ENCODE peak calls at places on chromosomes 1 and 21, in six cellular contexts. U is GM23338, Z is neural progenitor cell, J is HCT116, W is GM23248, X is hepatocyte. R is an unnamed sample. For H3K27me3, the result is how much of the 10 kb centered on the place peaks cover.

GRCh38 chr1:98991127-98992003 is 13.3 kb downstream of the PLPPR5 start:
- DNase-seq in X (peak), U (peak), Z (peak), W (peak), J (peak), R (peak)

GRCh38 chr1:57831624-57832023 is 407.8 kb upstream of the DAB1 start:
- DNase-seq in U (no peak), J (no peak), Z (no peak), X (no peak), W (peak), R (peak)

GRCh38 chr1:162319510-162320160 is 57.0 kb downstream of the SPATA46 start:
- DNase-seq in X (no peak), W (peak), U (no peak), Z (no peak), J (no peak), R (peak)

GRCh38 chr21:44930543-44930981 is 9.3 kb upstream of the SLX9 start:
- DNase-seq in W (peak), U (no peak), X (no peak), J (no peak), Z (no peak), R (peak)

GRCh38 chr1:43507296-43508295 is 23.1 kb upstream of the PTPRF start:
- DNase-seq in W (no peak), J (no peak), X (no peak), U (no peak), Z (no peak), R (no peak)

GRCh38 chr1:179169616-179170467 is 59.6 kb downstream of the ABL2 start:
- DNase-seq in W (peak), X (no peak), Z (no peak), U (no peak), J (no peak), R (peak)

GRCh38 chr1:246301553-246302250 is 205.4 kb downstream of the SMYD3 start:
- DNase-seq in W (peak), Z (no peak), J (no peak), X (no peak), U (no peak), R (no peak)

GRCh38 chr1:15937706-15938168 is 38.2 kb downstream of the ZBTB17 start:
- DNase-seq in X (no peak), W (peak), Z (no peak), U (peak), J (no peak), R (peak)

GRCh38 chr1:226627050-226627755 is 78.6 kb downstream of the STUM start:
- DNase-seq in Z (no peak), J (no peak), U (no peak), W (no peak), X (no peak), R (no peak)

GRCh38 chr1:110465814-110466380 is 14.9 kb downstream of the PROK1 start:
- DNase-seq in X (no peak), W (no peak), U (no peak), Z (no peak), J (no peak), R (no peak)

GRCh38 chr21:43816611-43817071 is 27.3 kb downstream of the RRP1 start:
- DNase-seq in Z (no peak), X (no peak), U (peak), W (no peak), J (no peak), R (no peak)

GRCh38 chr1:109104364-109105151 is 9.4 kb upstream of the ELAPOR1 start:
- DNase-seq in Z (no peak), X (no peak), J (no peak), W (peak), U (no peak), R (no peak)

GRCh38 chr1:151993734-151994496 is at the start of gene S100A10:
- DNase-seq in J (no peak), W (peak), Z (peak), X (peak), U (peak), R (peak)

GRCh38 chr1:101566883-101567538 is 330.2 kb downstream of the S1PR1 start:
- DNase-seq in U (no peak), J (no peak), X (no peak), W (no peak), Z (no peak), R (peak)

GRCh38 chr1:101567582-101568189 is 330.9 kb downstream of the S1PR1 start:
- DNase-seq in U (peak), Z (peak), J (peak), X (peak), W (peak), R (peak)
- TF ChIP-seq EZH2phosphoT487 in U (no peak), Z (no peak), J (no peak), X (no peak), W (no peak), R (no peak)

GRCh38 chr1:76865696-76866291 is 1.5 kb upstream of the ST6GALNAC5 start:
- DNase-seq in J (no peak), U (no peak), Z (no peak), X (no peak), W (peak), R (no peak)

GRCh38 chr1:76862447-76862846 is 4.8 kb upstream of the ST6GALNAC5 start:
- DNase-seq in X (no peak), U (no peak), Z (no peak), W (peak), J (no peak), R (peak)

GRCh38 chr1:76866566-76866965 is 714 bp upstream of the ST6GALNAC5 start:
- DNase-seq in Z (no peak), W (no peak), X (no peak), J (no peak), U (no peak), R (no peak)

GRCh38 chr1:76867342-76868130 is at the start of gene ST6GALNAC5:
- DNase-seq in U (peak), J (no peak), Z (peak), W (peak), X (peak), R (peak)

GRCh38 chr1:76864383-76864782 is 2.9 kb upstream of the ST6GALNAC5 start:
- DNase-seq in X (no peak), W (peak), U (peak), J (no peak), Z (peak), R (no peak)
- H3K27me3 ChIP-seq in X (under half), W (under half), U (under half), J (under half), Z (under half), R (half or more)

GRCh38 chr1:241749041-241749798 is 97.1 kb downstream of the WDR64 start:
- DNase-seq in Z (no peak), J (no peak), U (no peak), W (peak), X (no peak), R (peak)
- H3K4me3 ChIP-seq in Z (no peak), J (no peak), U (no peak), W (peak), X (no peak), R (peak)

GRCh38 chr1:5297199-5297877 is 642.9 kb downstream of the AJAP1 start:
- DNase-seq in W (no peak), X (no peak), J (no peak), U (no peak), Z (no peak), R (no peak)
- TF ChIP-seq EZH2phosphoT487 in W (no peak), X (no peak), J (no peak), U (no peak), Z (no peak), R (no peak)

DNA sequence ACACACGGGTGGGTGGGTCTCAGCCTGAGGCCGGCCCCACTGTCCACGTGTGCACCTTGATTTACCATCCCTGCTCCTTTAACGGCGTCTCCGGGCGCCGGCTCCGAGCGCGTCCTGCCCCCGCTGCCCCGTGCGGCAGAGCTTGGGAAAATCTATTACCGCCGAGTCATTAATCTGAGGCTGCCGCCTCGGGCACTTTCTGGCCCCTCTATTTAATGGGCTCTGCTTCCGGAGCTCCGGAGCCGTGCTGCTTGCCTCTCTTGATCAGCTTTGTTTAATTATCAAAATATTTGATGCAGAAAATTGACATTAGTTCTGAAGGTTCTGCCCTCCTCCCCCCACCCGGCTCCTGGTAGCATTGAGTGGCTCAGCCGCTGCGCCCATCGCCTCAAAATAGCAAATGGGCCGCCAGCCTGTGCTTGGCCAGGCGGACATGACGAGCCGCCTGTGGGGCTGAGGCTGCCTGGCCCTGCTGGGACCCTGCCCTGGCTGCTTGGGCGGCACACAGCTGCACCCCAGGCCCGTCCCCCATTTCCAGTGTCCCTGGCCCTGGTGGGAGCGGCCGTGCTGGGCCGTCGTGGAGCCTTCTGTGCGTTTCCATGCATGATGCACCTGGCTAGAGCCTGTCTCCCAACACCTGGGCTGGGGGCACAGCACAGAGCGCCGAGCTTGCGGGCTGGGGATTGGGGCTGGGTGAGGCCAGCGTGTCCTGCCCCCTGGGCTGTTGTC is 81.6 kb upstream of the TTC34 start:
- DNase-seq in X (no peak), U (peak), Z (no peak), W (no peak), J (no peak), R (no peak)
- H3K27me3 ChIP-seq in X (under half), U (under half), Z (under half), W (under half), J (under half), R (half or more)

GRCh38 chr1:172167801-172168596 is 252.5 kb upstream of the C1orf105 start:
- DNase-seq in U (no peak), Z (no peak), X (no peak), W (peak), J (no peak), R (peak)
- H3K4me3 ChIP-seq in U (no peak), Z (no peak), X (no peak), W (no peak), J (no peak), R (no peak)

GRCh38 chr1:54815086-54815876 is 14.2 kb upstream of the TTC22 start:
- DNase-seq in J (no peak), X (peak), Z (no peak), U (no peak), W (no peak), R (no peak)
- TF ChIP-seq EZH2phosphoT487 in J (no peak), X (no peak), Z (no peak), U (no peak), W (no peak), R (no peak)